ENCODE peak calls at places on chromosomes 2 and 18, in eight cellular contexts. V, I, B, E, W, P, X and R are unnamed samples.

GRCh38 chr2:187194049-187194448 is 254.0 kb downstream of the CALCRL start:
- DNase-seq in V (no peak), I (no peak), B (no peak), E (no peak), W (no peak), P (no peak), X (no peak), R (no peak)

GRCh38 chr2:73112026-73112912 is 479 bp downstream of the RAB11FIP5 start:
- DNase-seq in V (peak; percentile 28), I (no peak), B (peak; percentile 12), E (no peak), W (no peak), P (peak; percentile 49), X (no peak), R (peak; percentile 54)

GRCh38 chr2:210561482-210561881 is 5.1 kb downstream of the CPS1 start:
- DNase-seq in V (no peak), I (no peak), B (no peak), E (no peak), W (no peak), P (no peak), X (no peak), R (no peak)

GRCh38 chr2:241228860-241229516 is 40.5 kb downstream of the ANO7 start:
- DNase-seq in V (no peak), I (no peak), B (no peak), E (no peak), W (no peak), P (no peak), X (no peak), R (no peak)

GRCh38 chr2:217928324-217929293 is 74.2 kb downstream of the TNS1 start:
- DNase-seq in V (no peak), I (no peak), B (no peak), E (no peak), W (no peak), P (no peak), X (peak; percentile 58), R (no peak)

GRCh38 chr18:68648191-68648590 is 66.7 kb downstream of the TMX3 start:
- DNase-seq in V (no peak), I (no peak), B (no peak), E (no peak), W (no peak), P (no peak), X (no peak), R (no peak)

GRCh38 chr18:2847341-2848144 is 737 bp downstream of the EMILIN2 start:
- DNase-seq in V (peak; percentile 50), I (no peak), B (no peak), E (peak; percentile 57), W (peak; percentile 17), P (no peak), X (peak; percentile 42), R (no peak)

GRCh38 chr2:68716948-68717661 is 17.5 kb upstream of the ARHGAP25 start:
- DNase-seq in V (no peak), I (no peak), B (no peak), E (no peak), W (no peak), P (no peak), X (no peak), R (no peak)

GRCh38 chr18:37396981-37397720 is 168.4 kb downstream of the CELF4 start:
- DNase-seq in V (no peak), I (no peak), B (no peak), E (no peak), W (no peak), P (peak; percentile 7), X (no peak), R (no peak)

GRCh38 chr2:25215232-25215631 is 46.9 kb upstream of the POMC start:
- DNase-seq in V (no peak), I (no peak), B (no peak), E (no peak), W (no peak), P (no peak), X (no peak), R (no peak)

GRCh38 chr2:85933753-85934594 is 45.2 kb upstream of the ST3GAL5 start:
- DNase-seq in V (no peak), I (no peak), B (no peak), E (no peak), W (no peak), P (peak; percentile 92), X (no peak), R (no peak)

GRCh38 chr18:47979611-47980200 is 49.2 kb upstream of the SMAD2 start:
- DNase-seq in V (no peak), I (no peak), B (no peak), E (no peak), W (no peak), P (no peak), X (no peak), R (no peak)

GRCh38 chr2:1856922-1857321 is 112.6 kb upstream of the PXDN start:
- DNase-seq in V (no peak), I (no peak), B (no peak), E (no peak), W (no peak), P (peak; percentile 28), X (no peak), R (peak; percentile 19)

GRCh38 chr18:12842459-12843380 is 41.3 kb downstream of the PTPN2 start:
- DNase-seq in V (no peak), I (no peak), B (no peak), E (no peak), W (no peak), P (no peak), X (no peak), R (no peak)

GRCh38 chr2:159904127-159904564 is 106.1 kb upstream of the CD302 start:
- DNase-seq in V (no peak), I (no peak), B (no peak), E (peak; percentile 30), W (no peak), P (no peak), X (no peak), R (peak; percentile 58)

GRCh38 chr18:45850021-45850420 is 24.5 kb downstream of the SIGLEC15 start:
- DNase-seq in V (no peak), I (no peak), B (no peak), E (no peak), W (no peak), P (no peak), X (no peak), R (no peak)

GRCh38 chr2:220556658-220557057 is 929.2 kb downstream of the SLC4A3 start:
- DNase-seq in V (no peak), I (peak; percentile 12), B (no peak), E (no peak), W (no peak), P (peak; percentile 67), X (no peak), R (no peak)

GRCh38 chr2:200264631-200265030 is 41.9 kb upstream of the SPATS2L start:
- DNase-seq in V (no peak), I (no peak), B (no peak), E (no peak), W (no peak), P (no peak), X (no peak), R (no peak)

GRCh38 chr2:200259577-200259957 is 46.9 kb upstream of the SPATS2L start:
- DNase-seq in V (no peak), I (no peak), B (no peak), E (no peak), W (no peak), P (no peak), X (no peak), R (no peak)

GRCh38 chr2:200262047-200262446 is 44.4 kb upstream of the SPATS2L start:
- DNase-seq in V (no peak), I (no peak), B (no peak), E (no peak), W (no peak), P (no peak), X (no peak), R (no peak)

GRCh38 chr2:200266406-200266805 is 40.1 kb upstream of the SPATS2L start:
- DNase-seq in V (no peak), I (no peak), B (no peak), E (no peak), W (no peak), P (no peak), X (no peak), R (no peak)

DNA sequence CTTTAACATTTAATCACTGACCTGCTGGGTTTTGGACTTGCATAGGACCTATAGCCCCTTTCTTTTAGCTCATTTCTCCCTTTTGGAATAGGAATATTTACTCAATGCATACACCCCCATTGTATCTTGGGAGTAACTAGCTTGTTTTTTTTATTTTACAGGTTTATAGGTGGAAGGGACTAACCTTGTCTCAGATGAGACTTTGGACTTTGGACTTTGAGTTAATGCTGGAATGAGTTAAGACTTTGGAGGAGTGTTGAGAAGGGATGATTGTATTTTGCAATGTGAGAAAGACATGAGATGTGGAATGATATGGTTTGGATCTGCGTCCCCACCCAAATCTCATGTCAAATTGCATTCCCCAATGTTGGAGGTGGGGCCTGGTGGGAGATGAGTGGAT is 43.2 kb upstream of the SPATS2L start:
- DNase-seq in V (no peak), I (no peak), B (no peak), E (no peak), W (no peak), P (no peak), X (no peak), R (no peak)
- TF ChIP-seq POLR2A in V (no peak), I (no peak), B (no peak), E (no peak), W (no peak), P (no peak), X (no peak), R (no peak)

GRCh38 chr2:30164131-30164925 is 17.5 kb downstream of the YPEL5 start:
- DNase-seq in V (no peak), I (no peak), B (no peak), E (no peak), W (no peak), P (peak; percentile 19), X (no peak), R (no peak)
- TF ChIP-seq POLR2A in V (no peak), I (no peak), B (no peak), E (no peak), W (no peak), P (no peak), X (no peak), R (no peak)

GRCh38 chr18:22179174-22179573 is 9.8 kb downstream of the GATA6 start:
- DNase-seq in V (no peak), I (no peak), B (no peak), E (no peak), W (no peak), P (no peak), X (no peak), R (no peak)
- TF ChIP-seq POLR2A in V (no peak), I (no peak), B (no peak), E (no peak), W (no peak), P (no peak), X (no peak), R (peak; percentile 56)

GRCh38 chr2:235495373-235496238 is 1.8 kb downstream of the AGAP1 start:
- DNase-seq in V (no peak), I (no peak), B (no peak), E (no peak), W (no peak), P (no peak), X (no peak), R (no peak)

GRCh38 chr2:235496239-235496621 is 2.4 kb downstream of the AGAP1 start:
- DNase-seq in V (no peak), I (no peak), B (no peak), E (no peak), W (no peak), P (peak; percentile 62), X (no peak), R (no peak)

GRCh38 chr2:235493775-235494715 is at the start of gene AGAP1:
- DNase-seq in V (peak; percentile 87), I (peak; percentile 90), B (peak; percentile 46), E (no peak), W (peak; percentile 81), P (peak; percentile 80), X (peak; percentile 91), R (peak; percentile 95)

GRCh38 chr2:235493402-235493774 is 455 bp upstream of the AGAP1 start:
- DNase-seq in V (no peak), I (peak; percentile 57), B (no peak), E (no peak), W (peak; percentile 31), P (peak; percentile 35), X (no peak), R (no peak)

GRCh38 chr2:235494716-235495372 is 1.0 kb downstream of the AGAP1 start:
- DNase-seq in V (peak; percentile 31), I (no peak), B (no peak), E (no peak), W (peak; percentile 30), P (peak; percentile 48), X (peak; percentile 38), R (no peak)
- TF ChIP-seq POLR2A in V (no peak), I (no peak), B (no peak), E (no peak), W (no peak), P (no peak), X (no peak), R (no peak)